ENCODE peak calls at places on chromosomes 3 and 15, in eight cellular contexts. X is AG04450, J is body of pancreas, O is osteocyte, U is lower leg skin, S is GM13977, F is pancreas, D is brain microvascular endothelial cell. P is an unnamed sample.

GRCh38 chr3:116188231-116188785 is 257.0 kb downstream of the LSAMP start:
- DNase-seq in D (no peak), S (no peak), O (no peak), J (no peak), F (no peak), X (no peak), U (no peak), P (no peak)

GRCh38 chr15:68228971-68229385 is 550 bp downstream of the CLN6 start:
- DNase-seq in D (no peak), U (peak; percentile 91), F (no peak), X (no peak), J (no peak), S (peak; percentile 50), O (no peak), P (no peak)

GRCh38 chr15:39997031-39997430 is 42.0 kb downstream of the SRP14 start:
- DNase-seq in X (no peak), S (no peak), U (no peak), J (no peak), F (no peak), D (no peak), O (no peak), P (no peak)

GRCh38 chr3:106566277-106566676 is 697.5 kb upstream of the CBLB start:
- DNase-seq in O (no peak), X (no peak), D (no peak), U (no peak), S (peak; percentile 56), F (no peak), J (no peak), P (no peak)

GRCh38 chr3:61875073-61875472 is 313.7 kb downstream of the PTPRG start:
- DNase-seq in S (no peak), U (no peak), F (no peak), X (peak; percentile 18), J (no peak), O (no peak), D (peak; percentile 22), P (no peak)

GRCh38 chr3:31189971-31190370 is 295.5 kb upstream of the GADL1 start:
- DNase-seq in D (no peak), O (no peak), U (no peak), S (no peak), X (no peak), F (no peak), J (no peak), P (no peak)

GRCh38 chr3:22922317-22922716 is 280.8 kb upstream of the UBE2E2 start:
- DNase-seq in F (no peak), O (no peak), D (no peak), S (peak; percentile 14), U (no peak), X (no peak), J (no peak), P (no peak)

GRCh38 chr3:196989721-196990262 is 21.2 kb upstream of the PIGZ start:
- DNase-seq in F (no peak), D (no peak), S (no peak), X (no peak), U (no peak), J (no peak), O (no peak), P (no peak)

GRCh38 chr3:18423401-18424212 is 1.5 kb downstream of the SATB1 start:
- DNase-seq in O (no peak), S (peak; percentile 39), U (peak; percentile 86), F (peak; percentile 26), D (peak; percentile 63), X (no peak), J (peak; percentile 50), P (no peak)

GRCh38 chr3:114567774-114568173 is 273.9 kb downstream of the TIGIT start:
- DNase-seq in F (no peak), J (no peak), X (no peak), S (no peak), O (no peak), U (no peak), D (no peak), P (no peak)

GRCh38 chr15:83068054-83068453 is 1.0 kb upstream of the BTBD1 start:
- DNase-seq in F (no peak), O (no peak), S (no peak), X (no peak), J (no peak), U (no peak), D (no peak), P (no peak)

GRCh38 chr15:83066034-83066760 is 855 bp downstream of the BTBD1 start:
- DNase-seq in S (no peak), J (no peak), O (no peak), X (no peak), U (no peak), F (no peak), D (no peak), P (no peak)

GRCh38 chr15:83067638-83067962 is 548 bp upstream of the BTBD1 start:
- DNase-seq in F (no peak), O (no peak), X (no peak), D (no peak), U (no peak), J (no peak), S (no peak), P (no peak)

GRCh38 chr15:83065431-83065830 is 1.6 kb downstream of the BTBD1 start:
- DNase-seq in J (no peak), F (no peak), S (no peak), X (no peak), D (no peak), U (no peak), O (no peak), P (no peak)

DNA sequence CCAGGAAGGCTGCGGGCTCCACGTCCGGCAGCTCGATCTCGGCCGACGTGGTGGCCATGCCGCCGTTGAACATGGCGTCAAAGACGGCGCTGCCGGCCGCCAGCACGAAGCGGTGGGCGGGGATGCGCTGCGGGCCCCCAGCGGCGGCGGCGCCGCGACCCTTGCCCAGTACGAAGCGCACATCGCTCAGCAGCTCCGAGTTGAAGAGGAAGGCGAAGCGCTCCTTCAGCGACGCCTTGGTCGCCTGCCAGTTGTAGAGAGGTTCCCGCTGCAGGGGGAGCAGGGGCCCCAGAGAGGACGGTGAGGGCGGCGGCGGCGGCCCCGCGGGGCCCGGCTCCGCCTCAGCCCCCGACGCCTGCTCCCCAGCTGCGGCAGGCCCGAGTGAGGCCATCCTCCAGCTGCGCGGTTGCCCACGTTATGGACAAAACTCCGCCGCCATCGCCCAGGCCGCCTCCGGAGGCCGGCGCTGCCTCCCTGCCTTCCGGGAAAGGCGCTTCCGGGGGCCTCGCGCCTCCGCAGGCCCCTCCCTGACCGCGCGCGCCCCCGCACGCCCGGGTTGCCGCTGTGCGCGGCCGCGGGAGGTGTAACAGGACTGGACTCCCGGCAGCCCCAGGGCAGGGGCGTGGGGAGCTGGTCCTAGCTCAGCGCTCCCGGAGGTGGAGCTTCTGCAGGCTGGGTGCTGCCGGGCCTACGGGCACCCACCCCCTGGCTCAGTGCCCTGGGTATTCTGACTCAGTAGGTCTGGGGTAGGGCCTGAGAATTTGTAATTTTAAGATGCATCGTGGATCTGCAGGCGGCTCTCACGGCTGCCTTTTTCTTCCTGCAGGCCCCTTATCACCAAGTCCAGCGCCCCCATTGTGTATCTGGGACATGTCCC is at the start of gene BTBD1:
- DNase-seq in U (peak; percentile 97), D (peak; percentile 90), S (peak; percentile 97), J (peak; percentile 95), O (peak; percentile 96), X (peak; percentile 90), F (peak; percentile 91), P (peak; percentile 86)
- TF ChIP-seq CTCF in U (no peak), D (peak; percentile 33), S (peak; percentile 8), J (no peak), O (no peak), X (no peak), F (no peak), P (no peak)

DNA sequence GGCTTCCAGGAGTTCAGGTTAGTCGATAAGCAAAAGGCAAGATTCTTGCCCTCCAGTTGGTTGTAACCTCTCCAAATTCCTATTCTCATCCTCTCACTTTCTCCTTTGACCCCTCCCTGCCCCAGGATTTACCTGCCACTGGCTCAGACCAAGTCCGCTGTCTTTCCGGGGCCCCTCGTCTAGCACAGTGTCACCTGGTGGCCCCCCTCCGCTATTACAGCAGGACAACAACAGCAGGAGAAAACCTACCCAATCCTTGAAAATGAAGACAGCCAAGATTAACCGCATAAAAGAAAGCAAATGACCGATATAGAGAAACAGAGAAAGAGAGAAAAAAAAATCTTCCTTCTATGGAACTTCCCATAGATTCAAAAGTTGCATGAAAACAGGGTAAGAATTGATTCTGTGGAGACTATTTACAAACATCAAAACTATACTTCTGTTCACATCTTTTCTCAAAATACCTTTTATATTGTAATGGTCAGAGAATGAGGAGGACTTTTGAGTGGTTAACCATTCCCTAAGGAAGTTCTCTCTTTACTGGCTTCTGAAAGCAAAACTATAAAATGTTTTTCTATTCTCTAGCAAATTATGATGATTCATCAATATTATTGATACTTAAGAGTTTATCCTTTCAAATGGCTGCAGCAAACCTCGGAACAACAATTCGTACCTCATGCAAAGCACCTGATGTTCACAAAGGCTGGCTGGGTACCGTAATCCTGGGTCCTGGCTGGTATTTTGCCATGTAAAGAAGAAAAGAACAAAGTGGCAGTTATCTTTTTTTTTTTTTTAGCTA is 10.0 kb upstream of the ST8SIA2 start:
- DNase-seq in S (peak; percentile 39), O (no peak), U (no peak), J (peak; percentile 17), X (no peak), F (no peak), D (peak; percentile 21), P (no peak)
- TF ChIP-seq CTCF in S (peak; percentile 74), O (peak; percentile 53), U (no peak), J (no peak), X (peak; percentile 53), F (peak; percentile 35), D (peak; percentile 90), P (peak; percentile 82)

DNA sequence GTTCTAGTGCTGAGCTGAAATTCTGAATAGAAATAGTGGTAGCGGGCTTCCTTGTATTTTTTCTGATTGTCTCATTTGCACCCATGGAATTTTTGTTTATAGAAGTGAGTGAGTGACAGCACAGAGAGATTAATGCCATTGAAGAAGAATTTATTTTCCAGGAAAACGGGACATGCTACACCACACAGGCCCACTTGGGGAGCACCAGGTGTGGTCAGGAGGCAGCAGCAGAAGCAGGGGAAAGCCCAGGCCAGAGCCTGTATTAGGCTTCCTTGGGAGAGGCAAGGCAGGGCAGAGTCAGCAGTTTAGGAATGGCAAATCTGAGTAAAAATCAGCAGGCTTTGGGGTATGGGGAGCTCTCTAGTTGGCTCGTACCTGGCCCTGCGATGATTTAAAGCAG is 88.4 kb upstream of the ATP11B start:
- DNase-seq in F (no peak), D (no peak), S (no peak), U (no peak), X (no peak), J (no peak), O (no peak), P (no peak)
- TF ChIP-seq CTCF in F (no peak), D (peak; percentile 12), S (no peak), U (no peak), X (no peak), J (no peak), O (no peak), P (peak; percentile 36)

GRCh38 chr3:86245360-86245759 is 745.6 kb downstream of the VGLL3 start:
- DNase-seq in F (no peak), D (no peak), S (no peak), X (no peak), U (no peak), O (no peak), J (no peak), P (no peak)
- TF ChIP-seq CTCF in F (no peak), D (peak; percentile 44), S (peak; percentile 16), X (no peak), U (no peak), O (peak; percentile 31), J (no peak), P (peak; percentile 77)

GRCh38 chr3:190121061-190121765 is 516 bp upstream of the P3H2 start:
- DNase-seq in X (no peak), J (no peak), S (no peak), U (no peak), F (no peak), D (no peak), O (no peak), P (no peak)
- TF ChIP-seq CTCF in X (no peak), J (no peak), S (no peak), U (no peak), F (no peak), D (no peak), O (no peak), P (no peak)

P was measured in type B pancreatic cell.